ENCODE peak calls at places on chromosomes 5 and 9, in eight cellular contexts. A is activated naive CD4-positive, alpha-beta T cell; T is iPS-NIHi11; Y is heart right ventricle; N is LoVo; V is cardiac septum; S is activated B cell treated with CpG ODN at 0.5 μM for 24 hours; W is HFFc6. Z is an unnamed sample.

GRCh38 chr9:72817413-72817812 is 135.4 kb downstream of the ALDH1A1 start:
- DNase-seq in A (no peak), T (no peak), Y (no peak), N (no peak), V (no peak), S (no peak), W (no peak), Z (no peak)

GRCh38 chr5:54988218-54988617 is 2.8 kb upstream of the ESM1 start:
- DNase-seq in A (no peak), T (no peak), Y (no peak), N (no peak), V (no peak), S (no peak), W (no peak), Z (no peak)

GRCh38 chr9:15104826-15105420 is 194.7 kb upstream of the FREM1 start:
- DNase-seq in A (no peak), T (peak), Y (no peak), N (peak), V (no peak), S (no peak), W (peak), Z (peak)

GRCh38 chr9:137411670-137412380 is 11.1 kb downstream of the EXD3 start:
- DNase-seq in A (no peak), T (peak), Y (peak), N (peak), V (peak), S (peak), W (peak), Z (peak)

GRCh38 chr5:109953821-109954220 is 264.1 kb downstream of the MAN2A1 start:
- DNase-seq in A (no peak), T (no peak), Y (no peak), N (no peak), V (no peak), S (no peak), W (no peak), Z (no peak)

GRCh38 chr5:88660947-88661869 is 221.8 kb downstream of the MEF2C start:
- DNase-seq in A (no peak), T (peak), Y (no peak), N (peak), V (no peak), S (no peak), W (peak), Z (peak)

GRCh38 chr9:137618105-137619067 is at the start of gene EHMT1:
- DNase-seq in A (peak), T (peak), Y (peak), N (peak), V (peak), S (peak), W (peak), Z (peak)

GRCh38 chr5:86866036-86866435 is 248.3 kb downstream of the COX7C start:
- DNase-seq in A (no peak), T (no peak), Y (no peak), N (no peak), V (no peak), S (no peak), W (no peak), Z (no peak)

GRCh38 chr9:107039546-107039945 is 176.6 kb downstream of the ZNF462 start:
- DNase-seq in A (no peak), T (no peak), Y (no peak), N (no peak), V (no peak), S (no peak), W (no peak), Z (peak)

GRCh38 chr5:58770131-58770530 is 187.3 kb downstream of the RAB3C start:
- DNase-seq in A (no peak), T (no peak), Y (no peak), N (no peak), V (no peak), S (no peak), W (no peak), Z (no peak)

GRCh38 chr5:104139840-104140239 is 577.3 kb upstream of the NUDT12 start:
- DNase-seq in A (no peak), T (no peak), Y (no peak), N (no peak), V (no peak), S (no peak), W (no peak), Z (no peak)

GRCh38 chr5:98050583-98050982 is 722.9 kb upstream of the RGMB start:
- DNase-seq in A (no peak), T (no peak), Y (no peak), N (peak), V (no peak), S (no peak), W (peak), Z (peak)

GRCh38 chr5:135217669-135218485 is 181.2 kb downstream of the MACROH2A1 start:
- DNase-seq in A (no peak), T (peak), Y (no peak), N (no peak), V (no peak), S (no peak), W (no peak), Z (no peak)